ENCODE peak calls at places on chromosomes 16 and 17, in five cellular contexts. X, T, O, C and G are unnamed samples.

GRCh38 chr17:67833134-67833533 is 7.8 kb downstream of the BPTF start:
- DNase-seq in T (no peak), C (no peak), O (no peak), X (no peak), G (no peak)

GRCh38 chr17:51692917-51693316 is 432.6 kb downstream of the UTP18 start:
- DNase-seq in X (no peak), C (no peak), T (no peak), O (no peak), G (no peak)

GRCh38 chr17:77781536-77781935 is 177.0 kb upstream of the TNRC6C start:
- DNase-seq in C (no peak), X (no peak), O (no peak), T (no peak), G (no peak)

GRCh38 chr16:4176794-4177438 is 60.7 kb upstream of the ADCY9 start:
- DNase-seq in O (no peak), C (no peak), X (no peak), T (no peak), G (no peak)

GRCh38 chr17:30821751-30822723 is 2.5 kb downstream of the CRLF3 start:
- DNase-seq in O (no peak), X (no peak), T (no peak), C (peak; percentile 38), G (no peak)

GRCh38 chr17:17313350-17313991 is 10.3 kb downstream of the NT5M start:
- DNase-seq in C (peak; percentile 66), X (peak; percentile 85), O (no peak), T (peak; percentile 60), G (peak; percentile 76)

GRCh38 chr17:28745052-28745776 is 1.4 kb downstream of the TRAF4 start:
- DNase-seq in T (peak; percentile 77), C (peak; percentile 74), O (peak; percentile 74), X (no peak), G (peak; percentile 79)

GRCh38 chr17:61421460-61421859 is 21.8 kb downstream of the TBX2 start:
- DNase-seq in X (no peak), T (no peak), C (no peak), O (no peak), G (no peak)

GRCh38 chr16:11493531-11493929 is 93.2 kb downstream of the LITAF start:
- DNase-seq in O (no peak), C (no peak), X (no peak), T (no peak), G (no peak)

GRCh38 chr17:48570325-48571023 is 7.7 kb downstream of the HOXB4 start:
- DNase-seq in T (no peak), C (no peak), X (peak; percentile 23), O (no peak), G (no peak)

GRCh38 chr16:15757630-15758251 is 99.1 kb downstream of the MYH11 start:
- DNase-seq in T (no peak), X (no peak), O (no peak), C (no peak), G (no peak)

GRCh38 chr17:63295288-63295687 is 150.8 kb downstream of the CYB561 start:
- DNase-seq in X (no peak), T (no peak), O (no peak), C (no peak), G (no peak)

GRCh38 chr16:16014329-16015224 is 65.2 kb downstream of the ABCC1 start:
- DNase-seq in T (no peak), O (no peak), C (no peak), X (no peak), G (no peak)

GRCh38 chr16:61823326-61823725 is 212.9 kb downstream of the CDH8 start:
- DNase-seq in O (no peak), T (no peak), C (no peak), X (no peak), G (no peak)

GRCh38 chr17:6591599-6592158 is 35.3 kb upstream of the PITPNM3 start:
- DNase-seq in X (no peak), O (no peak), C (no peak), T (no peak), G (no peak)

GRCh38 chr17:75847595-75848522 is 3.7 kb upstream of the UNC13D start:
- DNase-seq in O (no peak), T (no peak), C (no peak), X (no peak), G (no peak)
- H3K4me1 ChIP-seq in O (peaks cover 6% of the 10 kb centered on the region), T (peaks cover 52% of the 10 kb centered on the region), C (peaks cover 31% of the 10 kb centered on the region), X (peaks cover 26% of the 10 kb centered on the region), G (peaks cover 31% of the 10 kb centered on the region)

GRCh38 chr16:74605332-74605731 is 1.6 kb downstream of the GLG1 start:
- DNase-seq in C (no peak), O (no peak), T (no peak), X (no peak), G (no peak)
- H3K4me3 ChIP-seq in C (no peak overlapping the region), O (peak overlapping the region; percentile 92), T (peak overlapping the region; percentile 77), X (peak overlapping the region; percentile 75), G (peak overlapping the region; percentile 95)

DNA sequence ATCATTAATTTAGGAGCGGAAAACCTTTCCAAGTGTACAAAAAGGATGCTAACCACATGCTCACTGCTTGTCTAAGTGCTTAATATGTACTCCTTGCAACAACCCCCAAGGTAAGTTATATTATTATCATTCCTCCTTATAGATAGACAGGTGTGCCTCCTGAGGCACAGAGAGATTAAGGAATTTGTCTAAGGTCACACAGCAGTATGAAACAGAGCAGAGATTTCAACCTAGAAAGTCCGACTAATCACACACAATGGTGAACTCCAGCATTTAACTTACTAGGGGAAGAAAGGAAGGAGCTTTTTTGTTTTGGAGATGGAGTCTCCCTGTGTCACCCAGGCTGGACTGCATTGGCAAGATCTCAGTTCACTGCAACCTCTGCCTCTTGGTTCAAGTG is 37.0 kb upstream of the USP7 start:
- DNase-seq in O (no peak), T (no peak), X (no peak), C (no peak), G (no peak)
- H3K36me3 ChIP-seq in O (no peaks in the 10 kb centered on the region), T (no peaks in the 10 kb centered on the region), X (no peaks in the 10 kb centered on the region), C (no peaks in the 10 kb centered on the region), G (no peaks in the 10 kb centered on the region)

DNA sequence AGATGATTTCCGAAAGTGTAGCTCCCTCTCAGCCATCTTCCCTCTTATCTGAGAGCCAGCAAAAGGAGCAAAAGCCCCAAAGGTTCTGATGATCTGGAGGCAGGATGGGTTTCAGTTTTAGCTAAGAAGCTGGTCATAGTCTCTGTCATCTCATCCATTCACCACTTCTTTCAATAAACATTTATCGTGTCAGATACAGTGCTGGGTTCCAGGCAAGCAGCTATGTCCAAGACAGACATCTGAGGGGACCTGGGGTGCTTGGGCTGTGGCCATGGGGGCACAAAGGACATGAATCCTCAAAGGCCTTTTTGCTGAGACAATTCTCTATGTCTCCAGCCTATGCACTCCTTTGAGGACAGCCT is 1.0 kb upstream of the ETV4 start:
- DNase-seq in X (no peak), O (no peak), C (no peak), T (no peak), G (no peak)
- H3K4me1 ChIP-seq in X (peaks cover 19% of the 10 kb centered on the region), O (peaks cover 21% of the 10 kb centered on the region), C (peaks cover 18% of the 10 kb centered on the region), T (peaks cover 7% of the 10 kb centered on the region), G (peaks cover 6% of the 10 kb centered on the region)

GRCh38 chr17:44983563-44983962 is 15.5 kb upstream of the C1QL1 start:
- DNase-seq in C (no peak), T (no peak), X (no peak), O (no peak), G (no peak)

GRCh38 chr17:44979426-44980273 is 11.5 kb upstream of the C1QL1 start:
- DNase-seq in X (no peak), O (no peak), T (no peak), C (peak; percentile 41), G (no peak)

GRCh38 chr17:44982113-44982702 is 14.1 kb upstream of the C1QL1 start:
- DNase-seq in C (no peak), T (no peak), X (no peak), O (no peak), G (no peak)

GRCh38 chr17:44978807-44979206 is 10.7 kb upstream of the C1QL1 start:
- DNase-seq in T (no peak), X (no peak), C (no peak), O (no peak), G (no peak)

GRCh38 chr17:44981221-44981968 is 13.3 kb upstream of the C1QL1 start:
- DNase-seq in X (no peak), T (no peak), C (no peak), O (no peak), G (no peak)
- H3K4me3 ChIP-seq in X (no peak overlapping the region), T (no peak overlapping the region), C (no peak overlapping the region), O (no peak overlapping the region), G (no peak overlapping the region)

GRCh38 chr16:23410176-23410575 is 42.8 kb downstream of the COG7 start:
- DNase-seq in X (no peak), O (no peak), T (no peak), C (no peak), G (no peak)

GRCh38 chr16:23407436-23408125 is 45.4 kb downstream of the COG7 start:
- DNase-seq in T (no peak), C (no peak), O (no peak), X (no peak), G (no peak)

GRCh38 chr16:23406546-23407240 is 46.3 kb downstream of the COG7 start:
- DNase-seq in T (no peak), C (no peak), O (no peak), X (no peak), G (no peak)

GRCh38 chr16:23403547-23403946 is 49.4 kb downstream of the COG7 start:
- DNase-seq in T (no peak), X (no peak), C (no peak), O (no peak), G (no peak)

DNA sequence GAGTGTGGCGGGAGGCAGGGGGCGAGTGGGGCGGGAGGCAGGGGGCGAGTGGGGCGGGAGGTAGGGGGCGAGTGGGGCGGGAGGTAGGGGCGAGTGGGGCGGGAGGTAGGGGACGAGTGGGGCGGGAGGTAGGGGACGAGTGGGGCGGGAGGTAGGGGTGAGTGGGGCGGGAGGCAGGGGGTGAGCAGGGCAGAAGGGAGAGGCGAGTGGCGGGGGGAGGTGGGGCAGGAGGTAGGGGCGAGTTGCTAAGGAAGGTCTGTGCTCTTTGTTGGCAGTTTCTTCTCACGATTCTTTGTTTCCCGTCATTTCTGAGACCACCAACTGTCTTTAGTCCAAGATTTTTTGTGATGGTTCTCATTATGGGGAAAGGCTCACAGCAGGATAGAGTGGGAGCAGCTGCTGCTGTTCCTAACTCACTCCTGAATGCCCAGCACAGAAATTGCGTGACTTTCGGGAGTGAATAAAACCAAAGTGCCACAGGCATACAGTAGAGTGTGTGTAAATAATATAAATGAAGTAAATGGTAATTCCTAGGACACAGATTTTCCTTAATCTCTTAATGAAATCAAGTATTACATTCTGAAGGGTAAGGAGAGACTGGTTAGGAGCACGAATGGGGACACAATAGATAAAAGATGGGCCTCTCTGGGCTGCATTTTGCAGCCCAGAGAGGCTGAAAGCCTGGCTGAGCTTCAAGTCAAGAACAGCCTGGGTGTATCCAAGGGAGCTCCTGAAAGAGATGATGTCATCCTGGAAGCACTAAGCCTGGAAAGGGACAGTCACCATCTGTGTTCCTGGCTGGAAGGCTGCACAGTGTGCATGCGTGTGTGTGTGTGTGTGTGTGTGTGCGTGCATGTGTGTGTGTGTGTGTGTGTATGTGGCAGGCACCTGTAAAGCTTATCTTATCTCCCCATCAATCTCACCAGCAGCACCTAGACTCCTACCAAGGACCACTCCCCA is 44.5 kb downstream of the COG7 start:
- DNase-seq in T (peak; percentile 54), X (no peak), O (no peak), C (peak; percentile 83), G (no peak)
- H3K36me3 ChIP-seq in T (no peaks in the 10 kb centered on the region), X (peaks cover 34% of the 10 kb centered on the region), O (peaks cover 11% of the 10 kb centered on the region), C (peaks cover 12% of the 10 kb centered on the region), G (peaks cover 84% of the 10 kb centered on the region)